ENCODE peak calls at places on chromosomes 4 and X, in nine cellular contexts. O is activated naive CD8-positive, alpha-beta T cell treated with anti-CD3 and anti-CD28 coated beads, Interleukin-2, amount 50 U/mL, for 24 hours; E is iPS-NIHi11; D is brain pericyte; Z is H7; F is endothelial cell of umbilical vein; B is HCEC 1CT; I is erythroblast; W is C1 segment of cervical spinal cord. T is an unnamed sample.

GRCh38 chrX:129769467-129770154 is 10.1 kb upstream of the SASH3 start:
- DNase-seq in O (peak; percentile 63), E (no peak), D (no peak), Z (no peak), F (no peak), B (no peak), I (no peak), W (no peak), T (peak; percentile 75)

GRCh38 chrX:136574548-136574947 is 42.5 kb downstream of the VGLL1 start:
- DNase-seq in O (no peak), E (no peak), D (no peak), Z (no peak), F (no peak), B (no peak), I (no peak), W (no peak), T (no peak)

GRCh38 chr4:95363579-95363965 is 185.2 kb downstream of the UNC5C start:
- DNase-seq in O (no peak), E (no peak), D (no peak), Z (no peak), F (no peak), B (no peak), I (no peak), W (no peak), T (no peak)

GRCh38 chr4:2961411-2962098 is 1.7 kb downstream of the NOP14 start:
- DNase-seq in O (no peak), E (no peak), D (no peak), Z (peak; percentile 21), F (no peak), B (no peak), I (peak; percentile 37), W (no peak), T (no peak)

GRCh38 chr4:73707918-73708577 is 32.3 kb upstream of the CXCL8 start:
- DNase-seq in O (no peak), E (no peak), D (no peak), Z (no peak), F (peak; percentile 90), B (peak; percentile 68), I (peak; percentile 24), W (no peak), T (no peak)

GRCh38 chrX:109840585-109840984 is 107.5 kb upstream of the ACSL4 start:
- DNase-seq in O (peak; percentile 5), E (no peak), D (peak; percentile 67), Z (no peak), F (no peak), B (peak; percentile 84), I (peak; percentile 55), W (peak; percentile 2), T (no peak)

GRCh38 chrX:150060406-150060805 is 122.1 kb upstream of the EOLA2 start:
- DNase-seq in O (no peak), E (no peak), D (no peak), Z (no peak), F (no peak), B (peak; percentile 64), I (no peak), W (no peak), T (no peak)

GRCh38 chrX:68921937-68922456 is 93.2 kb downstream of the EFNB1 start:
- DNase-seq in O (no peak), E (no peak), D (no peak), Z (no peak), F (no peak), B (no peak), I (no peak), W (no peak), T (no peak)

GRCh38 chrX:96906741-96907140 is 23.0 kb downstream of the RPA4 start:
- DNase-seq in O (no peak), E (no peak), D (no peak), Z (no peak), F (peak; percentile 90), B (no peak), I (no peak), W (no peak), T (no peak)

GRCh38 chr4:119585771-119586170 is 42.8 kb downstream of the PDE5A start:
- DNase-seq in O (no peak), E (no peak), D (no peak), Z (no peak), F (no peak), B (peak; percentile 34), I (no peak), W (no peak), T (no peak)

GRCh38 chrX:153827903-153828302 is 2.4 kb downstream of the PDZD4 start:
- DNase-seq in O (no peak), E (no peak), D (no peak), Z (peak; percentile 46), F (no peak), B (no peak), I (no peak), W (no peak), T (no peak)

GRCh38 chrX:81120936-81121351 is 80.8 kb downstream of the HMGN5 start:
- DNase-seq in O (peak; percentile 24), E (peak; percentile 33), D (peak; percentile 2), Z (peak; percentile 7), F (peak; percentile 64), B (peak; percentile 55), I (peak; percentile 73), W (peak; percentile 50), T (peak; percentile 46)

GRCh38 chr4:161376275-161376674 is 787.5 kb downstream of the FSTL5 start:
- DNase-seq in O (no peak), E (no peak), D (no peak), Z (no peak), F (no peak), B (peak; percentile 36), I (no peak), W (no peak), T (no peak)

GRCh38 chr4:3418029-3418762 is 23.6 kb upstream of the HGFAC start:
- DNase-seq in O (no peak), E (peak; percentile 76), D (no peak), Z (peak; percentile 90), F (no peak), B (no peak), I (no peak), W (no peak), T (no peak)

GRCh38 chrX:10052906-10053625 is 85.9 kb downstream of the CLDN34 start:
- DNase-seq in O (no peak), E (no peak), D (no peak), Z (no peak), F (no peak), B (no peak), I (no peak), W (peak; percentile 35), T (no peak)

GRCh38 chr4:121108557-121108956 is 36.2 kb upstream of the NDNF start:
- DNase-seq in O (no peak), E (no peak), D (no peak), Z (no peak), F (no peak), B (no peak), I (no peak), W (no peak), T (no peak)

GRCh38 chrX:139936259-139936658 is 3.4 kb upstream of the ATP11C start:
- DNase-seq in O (no peak), E (peak; percentile 14), D (no peak), Z (peak; percentile 39), F (no peak), B (no peak), I (peak; percentile 0), W (no peak), T (no peak)

GRCh38 chrX:130516123-130516522 is 114.3 kb downstream of the RBMX2 start:
- DNase-seq in O (no peak), E (no peak), D (no peak), Z (no peak), F (no peak), B (no peak), I (no peak), W (no peak), T (no peak)

GRCh38 chr4:157291071-157291470 is 70.5 kb downstream of the GRIA2 start:
- DNase-seq in O (no peak), E (no peak), D (no peak), Z (no peak), F (no peak), B (peak; percentile 14), I (no peak), W (no peak), T (no peak)

GRCh38 chrX:136221851-136222513 is 29.2 kb downstream of the MAP7D3 start:
- DNase-seq in O (no peak), E (no peak), D (no peak), Z (no peak), F (no peak), B (no peak), I (no peak), W (no peak), T (no peak)

GRCh38 chr4:173748353-173748752 is 218.3 kb upstream of the HAND2 start:
- DNase-seq in O (no peak), E (no peak), D (no peak), Z (no peak), F (no peak), B (no peak), I (no peak), W (no peak), T (no peak)

GRCh38 chr4:165199286-165199685 is 8.1 kb upstream of the KLHL2 start:
- DNase-seq in O (no peak), E (no peak), D (no peak), Z (no peak), F (no peak), B (no peak), I (no peak), W (no peak), T (no peak)

GRCh38 chr4:127521463-127521862 is 111.3 kb upstream of the INTU start:
- DNase-seq in O (no peak), E (no peak), D (no peak), Z (no peak), F (no peak), B (no peak), I (no peak), W (no peak), T (no peak)

GRCh38 chr4:150158041-150158440 is 79.8 kb downstream of the DCLK2 start:
- DNase-seq in O (no peak), E (no peak), D (no peak), Z (no peak), F (no peak), B (no peak), I (no peak), W (no peak), T (no peak)

GRCh38 chrX:21132686-21133393 is 241.4 kb upstream of the CNKSR2 start:
- DNase-seq in O (no peak), E (no peak), D (no peak), Z (no peak), F (no peak), B (no peak), I (no peak), W (no peak), T (no peak)

GRCh38 chr4:54625391-54625790 is 32.4 kb upstream of the KIT start:
- DNase-seq in O (no peak), E (no peak), D (peak; percentile 34), Z (no peak), F (peak; percentile 39), B (no peak), I (no peak), W (no peak), T (no peak)

GRCh38 chrX:9912341-9912740 is 54.8 kb upstream of the CLDN34 start:
- DNase-seq in O (no peak), E (peak; percentile 27), D (no peak), Z (peak; percentile 85), F (no peak), B (no peak), I (no peak), W (no peak), T (no peak)

T was measured in GM06990.